ENCODE peak calls at places on chromosome 12, in six cellular contexts. E is NCI-H2029; Z is activated CD4-positive, alpha-beta T cell treated with anti-CD3 and anti-CD28 coated beads, Interleukin-2, amount 50 U/mL, for 1 hour; I is retina; M is adipocyte; B is AML-193. L is an unnamed sample.

GRCh38 chr12:131985145-131985875 is 35.6 kb downstream of the EP400 start:
- DNase-seq in B (no peak), M (no peak), Z (no peak), I (no peak), E (no peak), L (no peak)

GRCh38 chr12:79886917-79887519 is 47.9 kb downstream of the PPP1R12A start:
- DNase-seq in Z (no peak), B (peak), M (peak), I (no peak), E (peak), L (no peak)

GRCh38 chr12:104698871-104699270 is 242.1 kb downstream of the CHST11 start:
- DNase-seq in M (peak), E (no peak), Z (no peak), B (no peak), I (no peak), L (no peak)

GRCh38 chr12:109440851-109441490 is 36.1 kb downstream of the KCTD10 start:
- DNase-seq in Z (no peak), I (no peak), B (no peak), E (peak), M (peak), L (no peak)

GRCh38 chr12:402127-402456 is 648 bp downstream of the CCDC77 start:
- DNase-seq in I (no peak), E (no peak), B (no peak), Z (no peak), M (peak), L (no peak)

GRCh38 chr12:18849761-18850160 is 111.8 kb downstream of the CAPZA3 start:
- DNase-seq in M (no peak), E (no peak), B (no peak), Z (no peak), I (no peak), L (no peak)

GRCh38 chr12:3357950-3358525 is 133.0 kb upstream of the PRMT8 start:
- DNase-seq in B (no peak), M (no peak), E (no peak), Z (no peak), I (no peak), L (no peak)

GRCh38 chr12:124812972-124813371 is 50.7 kb downstream of the SCARB1 start:
- DNase-seq in M (no peak), E (no peak), Z (no peak), I (no peak), B (no peak), L (no peak)

GRCh38 chr12:53956251-53956887 is 1.7 kb downstream of the HOXC12 start:
- DNase-seq in M (no peak), B (peak), E (no peak), Z (no peak), I (no peak), L (no peak)

GRCh38 chr12:4201333-4202105 is 72.0 kb upstream of the CCND2 start:
- DNase-seq in B (no peak), E (no peak), Z (no peak), M (no peak), I (no peak), L (no peak)

GRCh38 chr12:101459642-101460346 is 15.3 kb upstream of the SPIC start:
- DNase-seq in Z (no peak), M (peak), E (peak), B (no peak), I (no peak), L (no peak)

GRCh38 chr12:69309461-69309860 is 38.7 kb upstream of the LYZ start:
- DNase-seq in Z (no peak), I (no peak), M (no peak), B (no peak), E (no peak), L (no peak)

GRCh38 chr12:27709932-27710591 is 570 bp upstream of the MRPS35 start:
- DNase-seq in M (peak), Z (no peak), E (peak), I (no peak), B (no peak), L (no peak)

GRCh38 chr12:96237465-96238077 is 43.4 kb downstream of the ELK3 start:
- DNase-seq in Z (peak), E (peak), M (peak), I (no peak), B (peak), L (peak)

GRCh38 chr12:6943719-6944380 is at the start of the genes C12orf57 and RNU7-1:
- DNase-seq in M (peak), B (peak), I (peak), Z (peak), E (peak), L (peak)

GRCh38 chr12:19850341-19851065 is 411.2 kb downstream of the AEBP2 start:
- DNase-seq in E (no peak), M (peak), B (no peak), I (peak), Z (no peak), L (no peak)

GRCh38 chr12:116524964-116525379 is 34.2 kb upstream of the MAP1LC3B2 start:
- DNase-seq in B (no peak), I (no peak), Z (no peak), E (no peak), M (peak), L (no peak)

GRCh38 chr12:113043240-113043639 is 13.3 kb upstream of the DTX1 start:
- DNase-seq in I (no peak), B (no peak), E (peak), Z (no peak), M (no peak), L (no peak)

GRCh38 chr12:112349440-112349839 is 32.8 kb downstream of the HECTD4 start:
- DNase-seq in M (no peak), I (no peak), E (peak), Z (no peak), B (no peak), L (no peak)

GRCh38 chr12:6226002-6226700 is 26.0 kb downstream of the CD9 start:
- DNase-seq in E (no peak), M (peak), Z (no peak), B (no peak), I (no peak), L (peak)

GRCh38 chr12:92304335-92305066 is 158.9 kb upstream of the BTG1 start:
- DNase-seq in B (no peak), E (no peak), M (peak), Z (no peak), I (peak), L (no peak)

GRCh38 chr12:89461649-89462612 is 62.7 kb downstream of the GALNT4 start:
- DNase-seq in E (peak), B (peak), M (peak), Z (no peak), I (peak), L (no peak)

GRCh38 chr12:50243507-50243906 is 39.8 kb downstream of the LIMA1 start:
- DNase-seq in I (no peak), M (no peak), Z (no peak), E (no peak), B (no peak), L (no peak)

GRCh38 chr12:115508990-115509389 is 768.5 kb downstream of the MED13L start:
- DNase-seq in Z (no peak), B (no peak), I (no peak), E (no peak), M (no peak), L (no peak)

GRCh38 chr12:23906329-23906728 is 43.1 kb downstream of the SOX5 start:
- DNase-seq in M (no peak), Z (no peak), E (no peak), I (peak), B (no peak), L (no peak)

GRCh38 chr12:123966596-123966995 is 6.0 kb downstream of the CCDC92 start:
- DNase-seq in E (no peak), I (no peak), M (peak), B (no peak), Z (no peak), L (no peak)

GRCh38 chr12:3421191-3421590 is 69.8 kb upstream of the PRMT8 start:
- DNase-seq in E (no peak), B (no peak), Z (no peak), M (no peak), I (no peak), L (no peak)

GRCh38 chr12:6444704-6445688 is at the start of gene CD27:
- DNase-seq in B (no peak), Z (peak), E (no peak), M (no peak), I (no peak), L (no peak)

GRCh38 chr12:64733857-64734256 is 25.3 kb downstream of the GNS start:
- DNase-seq in M (peak), E (peak), I (no peak), B (no peak), Z (no peak), L (no peak)

GRCh38 chr12:14935031-14935430 is 3.3 kb downstream of the ERP27 start:
- DNase-seq in E (no peak), I (no peak), M (no peak), Z (no peak), B (no peak), L (no peak)

GRCh38 chr12:110120878-110121277 is 3.3 kb upstream of the IFT81 start:
- DNase-seq in I (no peak), E (no peak), B (no peak), Z (no peak), M (no peak), L (no peak)

L was measured in ovary.